ENCODE peak calls at places on chromosomes 1 and 21, in five cellular contexts. O is tibial nerve, M is stomach, Q is colonic mucosa, B is adrenal gland. F is an unnamed sample. For H3K9me3, the result is how much of the 10 kb centered on the place peaks cover.

GRCh38 chr1:18634276-18634675 is 3.6 kb downstream of the PAX7 start:
- DNase-seq in O (no peak), M (no peak), Q (no peak), B (no peak), F (no peak)

GRCh38 chr1:18800258-18800657 is 59.2 kb downstream of the TAS1R2 start:
- DNase-seq in O (no peak), M (no peak), Q (no peak), B (no peak), F (no peak)

GRCh38 chr1:117734403-117734802 is 128.6 kb downstream of the TENT5C start:
- DNase-seq in O (no peak), M (no peak), Q (no peak), B (no peak), F (no peak)

GRCh38 chr1:175725684-175726083 is 17.7 kb downstream of the TNR start:
- DNase-seq in O (no peak), M (no peak), Q (no peak), B (no peak), F (no peak)

GRCh38 chr21:42782723-42783247 is 96.6 kb downstream of the WDR4 start:
- DNase-seq in O (no peak), M (no peak), Q (no peak), B (no peak), F (no peak)

GRCh38 chr1:98388431-98388830 is 273.1 kb upstream of the SNX7 start:
- DNase-seq in O (peak), M (no peak), Q (no peak), B (no peak), F (no peak)

GRCh38 chr1:100130552-100131077 is 2.1 kb downstream of the SASS6 start:
- DNase-seq in O (no peak), M (no peak), Q (no peak), B (no peak), F (no peak)

GRCh38 chr1:207084701-207085180 is 3.9 kb upstream of the C4BPB start:
- DNase-seq in O (peak), M (peak), Q (peak), B (peak), F (no peak)

GRCh38 chr1:84620720-84621313 is 46.6 kb upstream of the CTBS start:
- DNase-seq in O (peak), M (peak), Q (peak), B (peak), F (peak)

GRCh38 chr1:4084896-4085295 is 184.8 kb upstream of the C1orf174 start:
- DNase-seq in O (no peak), M (peak), Q (no peak), B (no peak), F (no peak)

GRCh38 chr1:4081806-4082645 is 182.0 kb upstream of the C1orf174 start:
- DNase-seq in O (no peak), M (no peak), Q (no peak), B (no peak), F (no peak)

GRCh38 chr1:4084446-4084845 is 184.4 kb upstream of the C1orf174 start:
- DNase-seq in O (no peak), M (no peak), Q (no peak), B (no peak), F (no peak)

GRCh38 chr1:4084053-4084431 is 184.0 kb upstream of the C1orf174 start:
- DNase-seq in O (no peak), M (no peak), Q (no peak), B (no peak), F (no peak)

GRCh38 chr1:4083171-4084052 is 183.3 kb upstream of the C1orf174 start:
- DNase-seq in O (no peak), M (no peak), Q (no peak), B (no peak), F (no peak)
- H3K9me3 ChIP-seq in O (under half), M (under half), Q (under half), B (under half), F (under half)

DNA sequence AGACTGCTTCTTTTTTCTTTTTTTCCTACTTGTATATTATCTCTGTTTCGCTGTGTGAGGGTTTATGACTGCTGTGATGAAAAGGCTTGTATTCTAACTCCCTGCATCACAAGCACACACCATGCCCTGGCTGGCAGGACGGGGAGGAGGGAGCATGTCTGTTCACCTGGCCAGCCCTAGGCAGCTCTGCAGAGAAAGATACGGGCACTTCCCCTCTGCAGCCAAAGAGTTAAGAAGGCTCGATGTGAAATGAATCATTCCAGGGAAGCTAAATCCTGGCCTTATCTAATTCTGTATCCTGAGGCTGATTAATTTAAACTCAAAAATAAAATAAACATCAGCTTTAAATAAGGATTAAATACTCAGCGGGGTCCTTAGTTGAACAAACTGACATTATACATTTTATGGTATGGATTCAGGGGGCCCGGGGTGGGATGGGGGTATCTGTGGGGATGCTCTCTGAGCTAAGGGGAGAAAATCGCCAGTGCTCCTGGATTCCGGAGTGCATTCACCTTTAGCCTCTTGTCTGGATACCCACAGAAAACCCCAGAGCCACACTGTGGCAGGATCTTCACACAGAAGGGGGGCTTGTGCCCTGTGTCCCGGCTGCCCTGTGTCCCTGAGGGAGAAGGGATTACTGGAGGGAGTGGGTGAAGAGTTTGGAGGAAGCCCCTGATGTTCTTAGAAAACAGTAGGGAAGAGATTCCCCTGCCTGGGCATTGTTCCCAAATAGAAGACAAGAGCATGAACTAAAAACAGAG is 321.5 kb downstream of the NPHP4 start:
- DNase-seq in O (no peak), M (no peak), Q (no peak), B (no peak), F (no peak)
- H3K9me3 ChIP-seq in O (under half), M (under half), Q (under half), B (under half), F (under half)

DNA sequence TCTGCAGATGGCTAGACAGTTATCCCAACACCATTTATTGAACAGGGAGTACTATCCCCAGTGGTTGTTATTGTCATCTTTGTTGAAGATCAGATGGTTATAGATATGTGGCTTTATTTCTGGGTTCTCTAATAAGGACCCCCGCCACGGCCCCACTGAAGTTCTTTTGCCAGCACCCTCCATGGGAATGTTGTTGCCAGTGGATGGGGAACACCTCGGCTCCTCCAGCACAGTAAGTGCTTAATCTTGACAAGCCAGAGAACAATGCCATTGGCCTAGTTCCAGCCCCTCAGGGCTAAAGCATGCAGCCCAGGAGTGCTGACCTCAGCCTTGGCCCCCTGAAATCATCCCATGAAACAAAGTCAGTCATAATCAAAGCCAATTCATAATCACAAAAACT is 337.6 kb downstream of the AGBL4 start:
- DNase-seq in O (no peak), M (no peak), Q (no peak), B (no peak), F (peak)
- H3K9me3 ChIP-seq in O (under half), M (under half), Q (under half), B (under half), F (under half)

DNA sequence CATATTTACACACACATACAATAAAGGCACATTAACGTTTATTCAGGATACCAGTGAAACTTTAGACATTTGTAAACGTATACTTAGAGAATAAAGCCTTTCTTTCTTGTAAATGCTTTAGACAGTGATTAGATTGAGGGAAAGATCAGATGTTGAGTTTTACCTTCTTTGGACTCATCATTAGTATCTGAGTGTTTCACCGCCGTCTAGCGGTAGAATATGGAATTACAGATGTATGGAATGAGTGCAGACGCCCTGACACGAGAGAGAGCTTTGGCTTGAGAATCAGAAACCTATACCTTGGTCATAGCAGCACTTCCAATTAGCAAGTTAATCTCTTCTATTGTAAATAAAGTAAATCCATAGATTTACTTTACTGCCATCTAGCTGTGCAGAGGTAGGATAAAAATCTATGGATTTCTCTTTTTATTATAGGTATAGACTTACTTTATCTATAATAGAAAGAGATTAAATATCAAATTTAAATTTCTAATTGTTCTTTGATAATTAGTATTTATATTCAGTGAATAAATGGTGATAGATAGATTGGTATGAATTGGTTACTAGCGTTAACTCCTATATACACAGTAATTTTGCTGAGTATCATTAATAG is 12.6 kb downstream of the FLG2 start:
- DNase-seq in O (peak), M (no peak), Q (peak), B (peak), F (no peak)
- H3K9me3 ChIP-seq in O (under half), M (under half), Q (under half), B (under half), F (under half)